ENCODE peak calls at places on chromosomes 5 and 9, in five cellular contexts. One of them, this sample, is unnamed.
A peak's percentile ranks its signal among the peaks of the same experiment; 100 is the strongest.

GRCh38 chr9:101388507-101388993 is 3.7 kb upstream of the BAAT start:
- DNase-seq in suprapubic skin: no peak
- DNase-seq in esophagus muscularis mucosa: no peak
- DNase-seq in upper lobe of left lung: no peak
- DNase-seq in heart left ventricle: no peak
- DNase-seq in this sample: peak; percentile 11

GRCh38 chr5:157602505-157602904 is 26.9 kb upstream of the ADAM19 start:
- DNase-seq in suprapubic skin: no peak
- DNase-seq in upper lobe of left lung: no peak
- DNase-seq in esophagus muscularis mucosa: no peak
- DNase-seq in heart left ventricle: no peak
- DNase-seq in this sample: peak; percentile 12

GRCh38 chr9:125332527-125332926 is 70.9 kb downstream of the GAPVD1 start:
- DNase-seq in heart left ventricle: no peak
- DNase-seq in suprapubic skin: no peak
- DNase-seq in upper lobe of left lung: no peak
- DNase-seq in esophagus muscularis mucosa: no peak
- DNase-seq in this sample: peak; percentile 5

GRCh38 chr5:56468278-56468677 is 235.1 kb upstream of the ANKRD55 start:
- DNase-seq in heart left ventricle: no peak
- DNase-seq in upper lobe of left lung: no peak
- DNase-seq in suprapubic skin: no peak
- DNase-seq in esophagus muscularis mucosa: no peak
- DNase-seq in this sample: no peak

GRCh38 chr5:63053019-63053638 is 474.5 kb downstream of the LRRC70 start:
- DNase-seq in upper lobe of left lung: peak; percentile 55
- DNase-seq in heart left ventricle: peak; percentile 61
- DNase-seq in suprapubic skin: peak; percentile 60
- DNase-seq in esophagus muscularis mucosa: no peak
- DNase-seq in this sample: no peak

GRCh38 chr9:74497750-74498615 is 848 bp downstream of the RORB start:
- DNase-seq in heart left ventricle: peak; percentile 35
- DNase-seq in upper lobe of left lung: peak; percentile 38
- DNase-seq in suprapubic skin: no peak
- DNase-seq in esophagus muscularis mucosa: no peak
- DNase-seq in this sample: no peak

GRCh38 chr5:43396762-43397304 is 15.4 kb downstream of the CCL28 start:
- DNase-seq in heart left ventricle: peak; percentile 36
- DNase-seq in suprapubic skin: peak; percentile 69
- DNase-seq in esophagus muscularis mucosa: peak; percentile 91
- DNase-seq in upper lobe of left lung: peak; percentile 66
- DNase-seq in this sample: no peak

GRCh38 chr5:173315495-173316352 is 12.5 kb downstream of the STC2 start:
- DNase-seq in esophagus muscularis mucosa: no peak
- DNase-seq in heart left ventricle: peak; percentile 66
- DNase-seq in upper lobe of left lung: no peak
- DNase-seq in suprapubic skin: peak; percentile 66
- DNase-seq in this sample: no peak

GRCh38 chr5:64635056-64635686 is 55.1 kb upstream of the SHISAL2B start:
- DNase-seq in heart left ventricle: no peak
- DNase-seq in upper lobe of left lung: no peak
- DNase-seq in esophagus muscularis mucosa: no peak
- DNase-seq in suprapubic skin: no peak
- DNase-seq in this sample: peak; percentile 30

GRCh38 chr5:33362915-33363314 is 77.8 kb upstream of the TARS1 start:
- DNase-seq in suprapubic skin: no peak
- DNase-seq in heart left ventricle: peak; percentile 26
- DNase-seq in esophagus muscularis mucosa: no peak
- DNase-seq in upper lobe of left lung: peak; percentile 36
- DNase-seq in this sample: no peak

GRCh38 chr5:13632676-13633075 is 311.8 kb downstream of the DNAH5 start:
- DNase-seq in upper lobe of left lung: no peak
- DNase-seq in heart left ventricle: no peak
- DNase-seq in esophagus muscularis mucosa: no peak
- DNase-seq in suprapubic skin: no peak
- DNase-seq in this sample: no peak

GRCh38 chr9:6930827-6931226 is 173.1 kb downstream of the KDM4C start:
- DNase-seq in heart left ventricle: no peak
- DNase-seq in upper lobe of left lung: no peak
- DNase-seq in esophagus muscularis mucosa: no peak
- DNase-seq in suprapubic skin: no peak
- DNase-seq in this sample: no peak

GRCh38 chr9:133135193-133135745 is 14.2 kb upstream of the RALGDS start:
- DNase-seq in esophagus muscularis mucosa: no peak
- DNase-seq in suprapubic skin: peak; percentile 93
- DNase-seq in upper lobe of left lung: peak; percentile 77
- DNase-seq in heart left ventricle: peak; percentile 63
- DNase-seq in this sample: no peak

GRCh38 chr9:12774861-12775367 is at the start of gene LURAP1L:
- DNase-seq in heart left ventricle: peak; percentile 30
- DNase-seq in suprapubic skin: no peak
- DNase-seq in esophagus muscularis mucosa: no peak
- DNase-seq in upper lobe of left lung: peak; percentile 61
- DNase-seq in this sample: no peak

GRCh38 chr9:73081979-73082657 is 69.5 kb upstream of the ANXA1 start:
- DNase-seq in esophagus muscularis mucosa: no peak
- DNase-seq in upper lobe of left lung: no peak
- DNase-seq in suprapubic skin: no peak
- DNase-seq in heart left ventricle: no peak
- DNase-seq in this sample: peak; percentile 35

GRCh38 chr5:61600945-61601491 is 269.0 kb downstream of the ZSWIM6 start:
- DNase-seq in upper lobe of left lung: no peak
- DNase-seq in heart left ventricle: no peak
- DNase-seq in suprapubic skin: no peak
- DNase-seq in esophagus muscularis mucosa: no peak
- DNase-seq in this sample: no peak

GRCh38 chr9:107390806-107391205 is 98.8 kb downstream of the KLF4 start:
- DNase-seq in upper lobe of left lung: no peak
- DNase-seq in heart left ventricle: no peak
- DNase-seq in esophagus muscularis mucosa: no peak
- DNase-seq in suprapubic skin: no peak
- DNase-seq in this sample: no peak

GRCh38 chr9:91131433-91131839 is 230.3 kb downstream of the AUH start:
- DNase-seq in suprapubic skin: peak; percentile 85
- DNase-seq in upper lobe of left lung: peak; percentile 56
- DNase-seq in heart left ventricle: no peak
- DNase-seq in esophagus muscularis mucosa: no peak
- DNase-seq in this sample: peak; percentile 91

GRCh38 chr5:138725153-138725884 is 27.9 kb upstream of the CTNNA1 start:
- DNase-seq in upper lobe of left lung: peak; percentile 65
- DNase-seq in esophagus muscularis mucosa: no peak
- DNase-seq in suprapubic skin: peak; percentile 76
- DNase-seq in heart left ventricle: peak; percentile 54
- DNase-seq in this sample: peak; percentile 85

GRCh38 chr9:109745335-109746283 is 34.4 kb upstream of the PALM2AKAP2 start:
- DNase-seq in esophagus muscularis mucosa: no peak
- DNase-seq in suprapubic skin: peak; percentile 62
- DNase-seq in upper lobe of left lung: peak; percentile 70
- DNase-seq in heart left ventricle: peak; percentile 74
- DNase-seq in this sample: peak; percentile 4

GRCh38 chr5:2148312-2149195 is 265.8 kb upstream of the IRX4 start:
- DNase-seq in esophagus muscularis mucosa: no peak
- DNase-seq in suprapubic skin: no peak
- DNase-seq in upper lobe of left lung: no peak
- DNase-seq in heart left ventricle: no peak
- DNase-seq in this sample: no peak

GRCh38 chr9:111020594-111020993 is 17.7 kb downstream of the LPAR1 start:
- DNase-seq in suprapubic skin: no peak
- DNase-seq in upper lobe of left lung: no peak
- DNase-seq in heart left ventricle: no peak
- DNase-seq in esophagus muscularis mucosa: no peak
- DNase-seq in this sample: no peak

GRCh38 chr9:34961574-34962480 is 3.7 kb downstream of the PHF24 start:
- DNase-seq in suprapubic skin: no peak
- DNase-seq in esophagus muscularis mucosa: no peak
- DNase-seq in heart left ventricle: no peak
- DNase-seq in upper lobe of left lung: no peak
- DNase-seq in this sample: peak; percentile 42

GRCh38 chr5:68464424-68464823 is 248.9 kb downstream of the PIK3R1 start:
- DNase-seq in upper lobe of left lung: no peak
- DNase-seq in esophagus muscularis mucosa: no peak
- DNase-seq in suprapubic skin: no peak
- DNase-seq in heart left ventricle: no peak
- DNase-seq in this sample: peak; percentile 87

GRCh38 chr9:118459832-118460425 is 755.7 kb downstream of the TLR4 start:
- DNase-seq in upper lobe of left lung: no peak
- DNase-seq in esophagus muscularis mucosa: no peak
- DNase-seq in suprapubic skin: no peak
- DNase-seq in heart left ventricle: peak; percentile 31
- DNase-seq in this sample: no peak

GRCh38 chr9:69325409-69326212 is 596 bp downstream of the ENTREP1 start:
- DNase-seq in heart left ventricle: peak; percentile 37
- DNase-seq in esophagus muscularis mucosa: no peak
- DNase-seq in upper lobe of left lung: peak; percentile 34
- DNase-seq in suprapubic skin: no peak
- DNase-seq in this sample: no peak

GRCh38 chr9:69326261-69326660 is 1.2 kb downstream of the ENTREP1 start:
- DNase-seq in suprapubic skin: no peak
- DNase-seq in esophagus muscularis mucosa: no peak
- DNase-seq in heart left ventricle: peak; percentile 29
- DNase-seq in upper lobe of left lung: peak; percentile 27
- DNase-seq in this sample: no peak

GRCh38 chr9:69323886-69324285 is 1.1 kb upstream of the ENTREP1 start:
- DNase-seq in esophagus muscularis mucosa: no peak
- DNase-seq in heart left ventricle: no peak
- DNase-seq in suprapubic skin: no peak
- DNase-seq in upper lobe of left lung: no peak
- DNase-seq in this sample: no peak

GRCh38 chr9:69322256-69322655 is 2.8 kb upstream of the ENTREP1 start:
- DNase-seq in esophagus muscularis mucosa: no peak
- DNase-seq in heart left ventricle: no peak
- DNase-seq in suprapubic skin: no peak
- DNase-seq in upper lobe of left lung: no peak
- DNase-seq in this sample: no peak

GRCh38 chr9:69324549-69325401 is at the start of gene ENTREP1:
- DNase-seq in suprapubic skin: peak; percentile 69
- DNase-seq in upper lobe of left lung: peak; percentile 76
- DNase-seq in esophagus muscularis mucosa: no peak
- DNase-seq in heart left ventricle: peak; percentile 77
- DNase-seq in this sample: no peak
- TF ChIP-seq POLR2A in suprapubic skin: no peak
- TF ChIP-seq POLR2A in upper lobe of left lung: peak; percentile 66
- TF ChIP-seq POLR2A in esophagus muscularis mucosa: peak; percentile 26
- TF ChIP-seq POLR2A in heart left ventricle: no peak
- TF ChIP-seq POLR2A in this sample: no peak

GRCh38 chr5:143119881-143120341 is 283.6 kb downstream of the NR3C1 start:
- DNase-seq in esophagus muscularis mucosa: no peak
- DNase-seq in heart left ventricle: no peak
- DNase-seq in suprapubic skin: no peak
- DNase-seq in upper lobe of left lung: no peak
- DNase-seq in this sample: no peak

GRCh38 chr5:143116817-143117216 is 286.7 kb downstream of the NR3C1 start:
- DNase-seq in suprapubic skin: no peak
- DNase-seq in heart left ventricle: no peak
- DNase-seq in esophagus muscularis mucosa: no peak
- DNase-seq in upper lobe of left lung: no peak
- DNase-seq in this sample: no peak

GRCh38 chr5:143117821-143118220 is 285.7 kb downstream of the NR3C1 start:
- DNase-seq in upper lobe of left lung: no peak
- DNase-seq in heart left ventricle: no peak
- DNase-seq in suprapubic skin: no peak
- DNase-seq in esophagus muscularis mucosa: no peak
- DNase-seq in this sample: peak; percentile 51

GRCh38 chr5:143119301-143119769 is 284.2 kb downstream of the NR3C1 start:
- DNase-seq in esophagus muscularis mucosa: no peak
- DNase-seq in upper lobe of left lung: no peak
- DNase-seq in suprapubic skin: no peak
- DNase-seq in heart left ventricle: no peak
- DNase-seq in this sample: peak; percentile 73

GRCh38 chr5:143118222-143118621 is 285.3 kb downstream of the NR3C1 start:
- DNase-seq in suprapubic skin: no peak
- DNase-seq in heart left ventricle: no peak
- DNase-seq in upper lobe of left lung: peak; percentile 50
- DNase-seq in esophagus muscularis mucosa: no peak
- DNase-seq in this sample: peak; percentile 81
- TF ChIP-seq CTCF in suprapubic skin: no peak
- TF ChIP-seq CTCF in heart left ventricle: no peak
- TF ChIP-seq CTCF in upper lobe of left lung: no peak
- TF ChIP-seq CTCF in esophagus muscularis mucosa: no peak
- TF ChIP-seq CTCF in this sample: no peak

DNA sequence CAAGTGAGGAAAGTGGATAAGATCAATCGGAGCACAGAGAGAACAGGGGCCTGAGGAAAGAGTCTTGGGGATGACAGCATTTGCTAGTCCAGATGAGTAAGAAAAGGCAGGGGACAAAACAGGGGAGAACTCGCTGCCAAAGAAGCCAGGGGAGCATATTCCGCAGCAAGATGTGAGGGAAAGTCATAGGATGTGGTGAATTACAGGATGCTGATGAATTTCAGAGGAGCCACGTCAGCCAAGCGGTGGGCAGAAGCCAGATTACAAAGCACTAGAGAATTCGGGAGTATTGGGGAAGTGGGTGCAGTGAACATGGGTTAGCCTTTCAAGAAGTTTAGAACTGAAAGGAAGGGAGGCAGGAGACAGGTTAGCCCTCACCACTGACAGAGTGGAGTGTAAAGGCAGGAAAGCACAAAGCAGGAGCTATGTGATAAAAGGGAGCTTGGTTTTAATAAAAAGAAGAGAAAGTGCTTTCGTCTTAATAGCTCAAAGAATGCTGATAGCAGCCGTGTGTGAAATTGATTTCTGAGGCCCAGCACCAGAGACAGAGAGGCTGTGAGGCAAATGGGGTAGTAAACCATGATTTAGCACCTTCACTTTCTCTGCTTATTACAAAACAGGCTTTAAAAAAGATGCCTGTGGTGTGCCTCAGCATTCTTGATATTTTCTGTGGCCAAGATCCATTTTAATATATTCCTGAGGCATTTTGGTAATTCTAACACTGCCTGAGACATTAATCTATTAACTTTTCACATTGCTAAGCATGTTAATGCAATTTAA is 16.8 kb downstream of the ADAMTSL1 start:
- DNase-seq in esophagus muscularis mucosa: no peak
- DNase-seq in heart left ventricle: no peak
- DNase-seq in upper lobe of left lung: no peak
- DNase-seq in suprapubic skin: peak; percentile 75
- DNase-seq in this sample: no peak
- TF ChIP-seq POLR2A in esophagus muscularis mucosa: no peak
- TF ChIP-seq POLR2A in heart left ventricle: no peak
- TF ChIP-seq POLR2A in upper lobe of left lung: no peak
- TF ChIP-seq POLR2A in suprapubic skin: no peak
- TF ChIP-seq POLR2A in this sample: no peak

GRCh38 chr5:179163236-179164155 is 103.3 kb downstream of the ZNF354C start:
- DNase-seq in upper lobe of left lung: peak; percentile 12
- DNase-seq in heart left ventricle: no peak
- DNase-seq in suprapubic skin: peak; percentile 39
- DNase-seq in esophagus muscularis mucosa: no peak
- DNase-seq in this sample: no peak
- TF ChIP-seq CTCF in upper lobe of left lung: no peak
- TF ChIP-seq CTCF in heart left ventricle: no peak
- TF ChIP-seq CTCF in suprapubic skin: no peak
- TF ChIP-seq CTCF in esophagus muscularis mucosa: no peak
- TF ChIP-seq CTCF in this sample: no peak

GRCh38 chr5:132889501-132889900 is 16.0 kb downstream of the LEAP2 start:
- DNase-seq in esophagus muscularis mucosa: no peak
- DNase-seq in heart left ventricle: no peak
- DNase-seq in upper lobe of left lung: no peak
- DNase-seq in suprapubic skin: no peak
- DNase-seq in this sample: no peak
- TF ChIP-seq POLR2A in esophagus muscularis mucosa: no peak
- TF ChIP-seq POLR2A in heart left ventricle: no peak
- TF ChIP-seq POLR2A in upper lobe of left lung: no peak
- TF ChIP-seq POLR2A in suprapubic skin: no peak
- TF ChIP-seq POLR2A in this sample: no peak

GRCh38 chr5:139848508-139849100 is 53.0 kb downstream of the PSD2 start:
- DNase-seq in heart left ventricle: peak; percentile 39
- DNase-seq in esophagus muscularis mucosa: no peak
- DNase-seq in upper lobe of left lung: no peak
- DNase-seq in suprapubic skin: peak; percentile 75
- DNase-seq in this sample: no peak
- TF ChIP-seq CTCF in heart left ventricle: no peak
- TF ChIP-seq CTCF in esophagus muscularis mucosa: no peak
- TF ChIP-seq CTCF in upper lobe of left lung: no peak
- TF ChIP-seq CTCF in suprapubic skin: no peak
- TF ChIP-seq CTCF in this sample: no peak